ENCODE peak calls at places on chromosome 21, in four cellular contexts. One of them, this sample, is unnamed.
A peak's percentile ranks its signal among the peaks of the same experiment; 100 is the strongest.

GRCh38 chr21:21213297-21213696 is 215.1 kb downstream of the NCAM2 start:
- DNase-seq in endothelial cell of umbilical vein: no peak
- DNase-seq in foreskin fibroblast: no peak
- DNase-seq in GM20000: no peak
- DNase-seq in this sample: no peak

GRCh38 chr21:35164971-35165483 is 115.9 kb upstream of the RUNX1 start:
- DNase-seq in endothelial cell of umbilical vein: no peak
- DNase-seq in foreskin fibroblast: no peak
- DNase-seq in GM20000: no peak
- DNase-seq in this sample: no peak

GRCh38 chr21:16709866-16710550 is 802.8 kb upstream of the CXADR start:
- DNase-seq in endothelial cell of umbilical vein: no peak
- DNase-seq in foreskin fibroblast: peak; percentile 68
- DNase-seq in GM20000: no peak
- DNase-seq in this sample: no peak

GRCh38 chr21:41664881-41665765 is 101.7 kb downstream of the RIPK4 start:
- DNase-seq in endothelial cell of umbilical vein: peak; percentile 18
- DNase-seq in foreskin fibroblast: peak; percentile 59
- DNase-seq in GM20000: no peak
- DNase-seq in this sample: no peak

GRCh38 chr21:42157606-42158310 is 61.2 kb upstream of the ABCG1 start:
- DNase-seq in endothelial cell of umbilical vein: no peak
- DNase-seq in foreskin fibroblast: no peak
- DNase-seq in GM20000: no peak
- DNase-seq in this sample: no peak

GRCh38 chr21:44647222-44647552 is 973 bp downstream of the KRTAP10-11 start:
- DNase-seq in endothelial cell of umbilical vein: no peak
- DNase-seq in foreskin fibroblast: no peak
- DNase-seq in GM20000: no peak
- DNase-seq in this sample: no peak

GRCh38 chr21:39444406-39445145 is 1.0 kb downstream of the LCA5L start:
- DNase-seq in endothelial cell of umbilical vein: peak; percentile 39
- DNase-seq in foreskin fibroblast: peak; percentile 21
- DNase-seq in GM20000: no peak
- DNase-seq in this sample: no peak

GRCh38 chr21:33157303-33157702 is 72.4 kb upstream of the IFNAR2 start:
- DNase-seq in endothelial cell of umbilical vein: no peak
- DNase-seq in foreskin fibroblast: no peak
- DNase-seq in GM20000: no peak
- DNase-seq in this sample: no peak

GRCh38 chr21:44866780-44867179 is 6.7 kb downstream of the PTTG1IP start:
- DNase-seq in endothelial cell of umbilical vein: peak; percentile 84
- DNase-seq in foreskin fibroblast: no peak
- DNase-seq in GM20000: no peak
- DNase-seq in this sample: no peak

GRCh38 chr21:34526618-34527290 is 14.7 kb upstream of the KCNE1 start:
- DNase-seq in endothelial cell of umbilical vein: peak; percentile 99
- DNase-seq in foreskin fibroblast: peak; percentile 99
- DNase-seq in GM20000: peak; percentile 36
- DNase-seq in this sample: no peak

GRCh38 chr21:27572681-27573080 is 605.8 kb upstream of the ADAMTS5 start:
- DNase-seq in endothelial cell of umbilical vein: no peak
- DNase-seq in foreskin fibroblast: peak; percentile 79
- DNase-seq in GM20000: no peak
- DNase-seq in this sample: no peak

GRCh38 chr21:34129971-34130597 is 56.7 kb downstream of the MRPS6 start:
- DNase-seq in endothelial cell of umbilical vein: no peak
- DNase-seq in foreskin fibroblast: no peak
- DNase-seq in GM20000: no peak
- DNase-seq in this sample: no peak

GRCh38 chr21:25176637-25177412 is 430.5 kb downstream of the MRPL39 start:
- DNase-seq in endothelial cell of umbilical vein: no peak
- DNase-seq in foreskin fibroblast: no peak
- DNase-seq in GM20000: peak; percentile 30
- DNase-seq in this sample: no peak

GRCh38 chr21:34302496-34302895 is 61.3 kb upstream of the KCNE2 start:
- DNase-seq in endothelial cell of umbilical vein: no peak
- DNase-seq in foreskin fibroblast: peak; percentile 21
- DNase-seq in GM20000: no peak
- DNase-seq in this sample: no peak

GRCh38 chr21:26845066-26845749 is at the start of gene ADAMTS1:
- DNase-seq in endothelial cell of umbilical vein: peak; percentile 77
- DNase-seq in foreskin fibroblast: peak; percentile 92
- DNase-seq in GM20000: no peak
- DNase-seq in this sample: no peak

GRCh38 chr21:44800103-44800502 is 1.5 kb downstream of the UBE2G2 start:
- DNase-seq in endothelial cell of umbilical vein: peak; percentile 43
- DNase-seq in foreskin fibroblast: no peak
- DNase-seq in GM20000: no peak
- DNase-seq in this sample: no peak

GRCh38 chr21:38182370-38182985 is 74.3 kb upstream of the KCNJ15 start:
- DNase-seq in endothelial cell of umbilical vein: no peak
- DNase-seq in foreskin fibroblast: no peak
- DNase-seq in GM20000: no peak
- DNase-seq in this sample: no peak
- TF ChIP-seq CTCF in endothelial cell of umbilical vein: no peak
- TF ChIP-seq CTCF in foreskin fibroblast: no peak
- TF ChIP-seq CTCF in GM20000: no peak
- TF ChIP-seq CTCF in this sample: no peak

DNA sequence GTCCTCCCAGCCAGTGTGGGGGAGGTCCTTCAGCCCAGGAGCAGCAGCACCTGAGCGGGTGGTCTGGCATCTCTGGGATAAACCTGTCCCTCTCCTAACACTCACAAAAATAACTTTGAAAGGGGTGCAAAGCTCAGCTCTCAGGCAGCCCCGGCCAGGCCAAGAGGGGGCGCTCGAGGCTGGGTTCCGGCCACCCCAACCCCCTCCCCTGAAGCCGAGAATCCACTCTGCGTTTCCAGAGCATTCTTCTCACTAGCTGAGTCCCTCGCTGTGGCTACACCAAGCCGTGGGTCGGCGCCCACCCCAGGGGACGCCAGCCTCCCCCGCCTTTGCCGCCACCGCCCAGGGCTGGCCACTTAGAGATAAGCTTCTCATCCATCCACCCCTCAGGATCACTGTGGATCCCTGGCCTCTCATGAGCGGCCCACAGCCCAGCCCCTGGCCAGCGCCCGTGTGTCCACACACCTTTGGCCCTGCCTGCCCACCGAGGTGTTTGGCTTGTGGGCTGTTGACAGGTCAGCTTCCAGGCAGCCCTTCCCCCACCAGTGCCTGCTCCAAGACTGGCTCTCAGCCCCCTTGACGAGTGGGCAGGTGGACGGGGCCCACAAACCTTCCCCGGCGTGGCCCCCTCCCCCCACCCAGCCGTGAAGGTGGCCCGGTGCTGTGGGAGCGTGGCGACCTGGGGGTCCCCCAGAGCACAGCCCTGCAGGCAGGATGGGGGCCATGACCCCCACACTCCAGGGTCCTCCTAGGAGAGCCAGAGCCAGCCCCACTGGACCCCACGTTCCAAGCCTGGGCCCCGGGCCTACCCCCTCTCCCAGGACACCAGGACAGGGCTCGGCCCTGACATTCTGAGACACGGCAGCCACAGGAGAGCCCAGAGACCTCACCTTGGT is 1.9 kb downstream of the FTCD start:
- DNase-seq in endothelial cell of umbilical vein: peak; percentile 47
- DNase-seq in foreskin fibroblast: peak; percentile 23
- DNase-seq in GM20000: peak; percentile 85
- DNase-seq in this sample: peak; percentile 46
- TF ChIP-seq CTCF in endothelial cell of umbilical vein: peak; percentile 89
- TF ChIP-seq CTCF in foreskin fibroblast: peak; percentile 83
- TF ChIP-seq CTCF in GM20000: peak; percentile 80
- TF ChIP-seq CTCF in this sample: peak; percentile 52

DNA sequence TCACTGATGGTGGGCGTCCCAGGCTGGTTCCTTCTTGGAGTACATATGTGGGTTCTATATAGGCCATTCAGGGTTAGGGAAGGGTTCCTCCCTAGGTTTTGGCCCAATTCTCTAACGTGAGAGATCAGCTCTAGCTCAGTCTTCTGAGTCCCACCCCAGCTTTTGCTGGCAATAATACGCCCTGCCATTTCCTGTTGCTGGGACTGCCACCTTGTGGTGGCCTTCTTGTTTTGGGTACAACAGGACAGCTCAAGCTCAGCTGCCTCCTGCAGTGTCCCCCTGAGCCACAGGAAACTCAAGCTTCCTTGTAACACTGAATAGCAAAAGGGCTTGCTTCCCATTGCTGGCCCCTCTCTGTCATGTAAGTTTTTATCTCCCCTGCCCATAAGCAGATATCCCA is 77.8 kb downstream of the BACH1 start:
- DNase-seq in endothelial cell of umbilical vein: peak; percentile 12
- DNase-seq in foreskin fibroblast: no peak
- DNase-seq in GM20000: peak; percentile 66
- DNase-seq in this sample: peak; percentile 72
- TF ChIP-seq CTCF in endothelial cell of umbilical vein: peak; percentile 32
- TF ChIP-seq CTCF in foreskin fibroblast: peak; percentile 16
- TF ChIP-seq CTCF in GM20000: peak; percentile 66
- TF ChIP-seq CTCF in this sample: peak; percentile 45

DNA sequence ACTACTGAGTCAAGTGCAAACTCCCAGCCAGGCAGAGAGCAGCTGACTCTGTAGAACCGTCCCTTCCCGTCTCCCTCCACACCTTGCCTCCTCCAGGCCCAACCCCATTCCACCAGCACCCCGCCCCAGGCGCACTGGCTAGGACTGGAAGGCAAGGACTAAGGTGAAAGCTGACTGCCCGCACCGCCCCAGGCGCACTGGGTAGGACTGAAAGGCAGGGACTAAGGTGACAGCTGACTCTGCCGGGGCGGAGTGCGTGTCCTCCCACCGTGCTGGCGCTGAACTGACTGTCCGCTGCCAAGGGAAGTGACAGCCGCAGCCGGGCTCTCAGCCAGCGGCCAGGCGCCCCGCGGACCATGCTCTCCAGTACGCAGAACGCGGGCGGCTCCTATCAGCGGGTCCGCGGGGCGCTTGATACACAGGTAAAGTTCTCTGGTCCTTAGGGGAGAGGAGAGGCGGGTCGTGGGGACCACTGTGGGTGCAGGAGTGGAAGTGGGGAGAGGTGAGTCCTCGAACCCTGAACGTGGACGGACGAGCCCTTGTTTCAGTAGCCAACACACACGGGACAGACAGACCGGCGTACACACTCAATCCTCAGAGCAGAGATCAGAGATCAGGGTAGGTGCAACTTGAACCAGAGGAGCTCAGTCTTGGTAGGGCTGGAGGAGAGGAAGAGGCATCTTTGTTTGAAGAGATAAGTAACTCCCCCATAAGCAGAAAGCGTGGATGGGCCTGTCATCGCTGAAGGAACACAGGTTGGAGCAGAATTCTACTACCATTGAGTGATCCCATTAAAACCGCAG is 58.0 kb downstream of the RBM11 start:
- DNase-seq in endothelial cell of umbilical vein: no peak
- DNase-seq in foreskin fibroblast: no peak
- DNase-seq in GM20000: no peak
- DNase-seq in this sample: no peak
- TF ChIP-seq CTCF in endothelial cell of umbilical vein: no peak
- TF ChIP-seq CTCF in foreskin fibroblast: no peak
- TF ChIP-seq CTCF in GM20000: no peak
- TF ChIP-seq CTCF in this sample: no peak

DNA sequence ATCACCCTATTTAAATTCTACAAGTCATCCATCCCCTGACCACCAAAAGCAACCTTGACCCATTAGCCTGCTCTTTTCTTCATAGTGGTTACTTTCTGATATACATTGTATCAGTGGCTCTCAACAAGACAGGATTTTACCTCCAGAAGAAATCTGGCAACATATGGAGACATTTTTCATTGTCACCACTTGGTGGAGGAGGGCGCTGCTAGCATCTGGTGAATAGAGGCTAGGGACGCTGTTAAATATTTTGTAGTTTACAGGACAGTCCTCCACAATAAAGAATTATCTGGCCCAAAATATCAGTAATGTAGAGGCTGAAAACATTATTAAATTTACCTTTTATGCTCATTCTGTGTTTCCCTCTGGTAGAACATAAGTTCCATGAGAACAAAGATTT is 6.1 kb downstream of the HSPA13 start:
- DNase-seq in endothelial cell of umbilical vein: no peak
- DNase-seq in foreskin fibroblast: no peak
- DNase-seq in GM20000: no peak
- DNase-seq in this sample: no peak
- TF ChIP-seq CTCF in endothelial cell of umbilical vein: no peak
- TF ChIP-seq CTCF in foreskin fibroblast: no peak
- TF ChIP-seq CTCF in GM20000: no peak
- TF ChIP-seq CTCF in this sample: no peak

GRCh38 chr21:37916795-37917142 is 512 bp upstream of the KCNJ6 start:
- DNase-seq in endothelial cell of umbilical vein: no peak
- DNase-seq in foreskin fibroblast: no peak
- DNase-seq in GM20000: no peak
- DNase-seq in this sample: no peak
- TF ChIP-seq CTCF in endothelial cell of umbilical vein: no peak
- TF ChIP-seq CTCF in foreskin fibroblast: no peak
- TF ChIP-seq CTCF in GM20000: no peak
- TF ChIP-seq CTCF in this sample: no peak

DNA sequence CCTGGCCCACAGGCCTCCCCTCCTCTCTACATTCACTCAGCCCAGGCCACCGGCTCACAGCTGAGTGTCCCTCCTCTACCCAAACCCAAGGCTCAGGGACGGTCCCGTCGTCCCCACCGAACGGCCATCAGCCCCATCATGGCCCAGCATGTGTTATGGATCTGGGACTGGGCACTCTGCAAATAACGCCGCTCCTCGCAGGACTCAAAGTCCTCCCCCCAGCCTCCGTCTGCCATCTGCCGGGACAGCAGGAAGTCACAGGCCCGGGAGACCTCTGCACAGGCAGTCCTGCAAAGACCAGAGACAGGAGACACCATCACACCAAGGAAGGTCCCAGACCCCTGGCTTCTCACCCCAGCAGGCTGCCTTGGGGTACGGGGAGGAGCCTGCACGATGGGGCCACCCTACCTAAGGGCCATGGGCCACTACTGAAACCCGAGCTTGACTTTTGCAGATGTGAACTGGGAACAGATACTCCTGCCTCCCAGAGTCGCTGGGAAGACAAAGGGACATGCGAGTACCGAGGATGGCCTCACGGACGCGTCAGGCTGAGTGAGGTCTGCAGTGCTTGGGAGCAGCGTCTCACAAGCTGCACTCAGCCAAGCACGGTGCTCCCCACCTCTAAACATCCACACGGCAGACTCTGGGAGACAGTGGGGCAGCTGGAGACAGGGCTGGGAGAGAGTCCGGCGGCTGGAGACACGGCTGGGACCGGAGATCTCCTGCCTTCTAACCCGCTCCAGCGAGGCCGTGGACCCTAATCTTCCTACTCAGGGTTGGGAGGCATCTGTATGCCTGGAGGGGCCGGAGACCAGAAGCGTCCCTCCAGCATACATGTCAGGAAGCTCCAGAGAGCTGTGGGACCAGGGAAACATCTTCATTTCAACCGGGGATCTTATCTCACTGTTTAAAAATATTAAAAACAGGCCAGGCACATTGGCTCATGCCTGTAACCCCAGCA is 10.4 kb upstream of the SPATC1L start:
- DNase-seq in endothelial cell of umbilical vein: no peak
- DNase-seq in foreskin fibroblast: no peak
- DNase-seq in GM20000: no peak
- DNase-seq in this sample: no peak
- TF ChIP-seq CTCF in endothelial cell of umbilical vein: no peak
- TF ChIP-seq CTCF in foreskin fibroblast: no peak
- TF ChIP-seq CTCF in GM20000: no peak
- TF ChIP-seq CTCF in this sample: no peak